ENCODE peak calls at places on chromosome 2, in ten cellular contexts. One of them, this sample, is unnamed. For H3K4me1, the result is how much of the 10 kb centered on the place peaks cover.

GRCh38 chr2:236302555-236302954 is 38.3 kb upstream of the ASB18 start:
- DNase-seq in body of pancreas: no peak
- DNase-seq in breast epithelium: no peak
- DNase-seq in naive thymus-derived CD4-positive, alpha-beta T cell: no peak
- DNase-seq in right atrium auricular region: no peak
- DNase-seq in sigmoid colon: no peak
- DNase-seq in mesendoderm: no peak
- DNase-seq in GM23338: no peak
- DNase-seq in NT2/D1: no peak
- DNase-seq in fibroblast of lung: no peak
- DNase-seq in this sample: no peak

GRCh38 chr2:221353191-221353590 is 218.9 kb downstream of the EPHA4 start:
- DNase-seq in breast epithelium: no peak
- DNase-seq in body of pancreas: no peak
- DNase-seq in fibroblast of lung: no peak
- DNase-seq in NT2/D1: no peak
- DNase-seq in right atrium auricular region: no peak
- DNase-seq in GM23338: no peak
- DNase-seq in sigmoid colon: no peak
- DNase-seq in mesendoderm: no peak
- DNase-seq in naive thymus-derived CD4-positive, alpha-beta T cell: no peak
- DNase-seq in this sample: no peak

GRCh38 chr2:190695739-190696138 is 46.9 kb downstream of the NAB1 start:
- DNase-seq in right atrium auricular region: no peak
- DNase-seq in body of pancreas: no peak
- DNase-seq in naive thymus-derived CD4-positive, alpha-beta T cell: no peak
- DNase-seq in GM23338: no peak
- DNase-seq in fibroblast of lung: peak
- DNase-seq in sigmoid colon: no peak
- DNase-seq in NT2/D1: no peak
- DNase-seq in mesendoderm: no peak
- DNase-seq in breast epithelium: no peak
- DNase-seq in this sample: no peak

GRCh38 chr2:100978582-100979051 is 23.5 kb upstream of the RPL31 start:
- DNase-seq in fibroblast of lung: peak
- DNase-seq in GM23338: no peak
- DNase-seq in body of pancreas: no peak
- DNase-seq in sigmoid colon: peak
- DNase-seq in mesendoderm: no peak
- DNase-seq in breast epithelium: no peak
- DNase-seq in naive thymus-derived CD4-positive, alpha-beta T cell: no peak
- DNase-seq in right atrium auricular region: no peak
- DNase-seq in NT2/D1: no peak
- DNase-seq in this sample: no peak

GRCh38 chr2:74020717-74021406 is 36.2 kb downstream of the TET3 start:
- DNase-seq in fibroblast of lung: no peak
- DNase-seq in sigmoid colon: peak
- DNase-seq in breast epithelium: no peak
- DNase-seq in mesendoderm: no peak
- DNase-seq in naive thymus-derived CD4-positive, alpha-beta T cell: no peak
- DNase-seq in NT2/D1: no peak
- DNase-seq in GM23338: no peak
- DNase-seq in right atrium auricular region: no peak
- DNase-seq in body of pancreas: no peak
- DNase-seq in this sample: peak

GRCh38 chr2:53828331-53828730 is 31.4 kb downstream of the GPR75 start:
- DNase-seq in sigmoid colon: no peak
- DNase-seq in mesendoderm: no peak
- DNase-seq in GM23338: no peak
- DNase-seq in breast epithelium: no peak
- DNase-seq in NT2/D1: no peak
- DNase-seq in right atrium auricular region: no peak
- DNase-seq in body of pancreas: no peak
- DNase-seq in fibroblast of lung: no peak
- DNase-seq in naive thymus-derived CD4-positive, alpha-beta T cell: no peak
- DNase-seq in this sample: no peak

GRCh38 chr2:128736046-128736688 is 417.5 kb upstream of the HS6ST1 start:
- DNase-seq in body of pancreas: no peak
- DNase-seq in GM23338: no peak
- DNase-seq in NT2/D1: no peak
- DNase-seq in naive thymus-derived CD4-positive, alpha-beta T cell: no peak
- DNase-seq in sigmoid colon: no peak
- DNase-seq in breast epithelium: no peak
- DNase-seq in fibroblast of lung: no peak
- DNase-seq in right atrium auricular region: peak
- DNase-seq in mesendoderm: no peak
- DNase-seq in this sample: no peak

GRCh38 chr2:8677646-8678592 is 3.9 kb upstream of the ID2 start:
- DNase-seq in GM23338: peak
- DNase-seq in mesendoderm: peak
- DNase-seq in right atrium auricular region: peak
- DNase-seq in NT2/D1: peak
- DNase-seq in breast epithelium: peak
- DNase-seq in naive thymus-derived CD4-positive, alpha-beta T cell: no peak
- DNase-seq in fibroblast of lung: peak
- DNase-seq in sigmoid colon: peak
- DNase-seq in body of pancreas: peak
- DNase-seq in this sample: peak

GRCh38 chr2:134396493-134396892 is 142.6 kb downstream of the MGAT5 start:
- DNase-seq in GM23338: no peak
- DNase-seq in fibroblast of lung: no peak
- DNase-seq in sigmoid colon: no peak
- DNase-seq in breast epithelium: peak
- DNase-seq in naive thymus-derived CD4-positive, alpha-beta T cell: no peak
- DNase-seq in mesendoderm: no peak
- DNase-seq in NT2/D1: no peak
- DNase-seq in body of pancreas: no peak
- DNase-seq in right atrium auricular region: no peak
- DNase-seq in this sample: peak

DNA sequence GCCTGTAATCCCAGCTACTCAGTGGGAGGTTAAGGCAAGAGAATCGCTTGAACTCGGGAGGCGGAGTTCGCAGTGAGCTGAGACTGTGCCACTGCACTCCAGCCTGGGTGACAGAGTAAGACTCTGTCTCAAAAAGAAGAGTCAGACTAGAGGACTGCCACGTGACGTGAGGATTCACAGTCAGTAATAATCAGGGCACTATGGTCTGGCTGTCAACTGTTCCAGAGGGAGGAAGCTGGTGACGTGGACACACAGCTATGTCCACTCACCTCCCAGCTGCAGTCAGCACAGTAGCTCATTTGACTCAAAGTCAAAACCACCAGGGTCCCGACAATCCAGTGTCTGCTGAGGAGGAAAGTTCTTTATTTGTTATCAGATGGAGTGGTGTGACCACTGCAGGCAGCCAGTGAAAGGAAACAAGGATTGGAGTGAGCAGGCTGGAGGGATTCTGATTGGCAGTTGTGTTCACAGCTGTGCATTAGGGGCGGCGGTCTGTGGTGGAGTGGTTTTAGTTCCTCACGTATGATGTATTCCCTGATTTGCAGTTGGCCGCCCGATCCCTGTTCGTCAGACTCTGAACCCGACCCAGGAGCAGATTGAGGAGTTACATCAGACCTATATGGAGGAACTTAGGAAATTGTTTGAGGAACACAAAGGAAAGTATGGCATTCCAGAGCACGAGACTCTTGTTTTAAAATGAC is 37.9 kb downstream of the MOGAT1 start:
- DNase-seq in sigmoid colon: peak
- DNase-seq in fibroblast of lung: peak
- DNase-seq in naive thymus-derived CD4-positive, alpha-beta T cell: no peak
- DNase-seq in body of pancreas: peak
- DNase-seq in mesendoderm: peak
- DNase-seq in NT2/D1: no peak
- DNase-seq in breast epithelium: peak
- DNase-seq in right atrium auricular region: peak
- DNase-seq in GM23338: peak
- DNase-seq in this sample: peak
- H3K4me3 ChIP-seq in sigmoid colon: no peak
- H3K4me3 ChIP-seq in fibroblast of lung: peak
- H3K4me3 ChIP-seq in naive thymus-derived CD4-positive, alpha-beta T cell: no peak
- H3K4me3 ChIP-seq in body of pancreas: no peak
- H3K4me3 ChIP-seq in mesendoderm: no peak
- H3K4me3 ChIP-seq in NT2/D1: no peak
- H3K4me3 ChIP-seq in breast epithelium: no peak
- H3K4me3 ChIP-seq in right atrium auricular region: no peak
- H3K4me3 ChIP-seq in GM23338: no peak
- H3K4me3 ChIP-seq in this sample: no peak

DNA sequence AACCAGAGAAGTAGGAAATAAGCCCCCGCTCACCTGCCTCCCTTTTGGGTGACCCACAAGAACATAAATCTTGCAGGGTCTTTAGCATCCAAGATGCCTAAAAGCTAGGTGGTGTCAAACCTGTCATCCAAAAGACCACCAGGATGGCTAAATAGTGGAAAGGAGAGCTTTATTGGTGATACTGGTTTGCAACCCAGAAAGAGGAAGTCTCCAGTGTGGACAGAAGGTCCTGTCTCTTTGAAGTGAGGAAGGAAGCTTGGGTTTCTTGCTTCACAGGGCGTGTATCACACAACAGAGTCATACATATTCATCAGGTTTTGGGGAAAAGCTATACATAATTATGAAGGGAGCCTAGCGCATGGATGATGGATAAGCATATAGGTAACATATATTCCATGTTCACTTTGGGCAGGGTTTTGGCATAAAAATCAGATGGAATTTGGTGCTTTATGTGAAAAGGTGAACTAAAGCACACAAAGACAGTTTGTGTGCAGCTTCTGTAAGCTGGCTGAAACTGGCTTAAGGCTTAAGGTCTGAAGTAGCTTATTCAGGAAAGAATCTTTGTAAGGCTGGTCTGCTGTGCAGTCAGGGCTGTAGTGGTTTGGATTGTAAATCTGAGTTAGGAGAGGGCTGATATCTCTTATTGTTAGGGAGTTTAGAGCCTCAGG is 102.2 kb upstream of the MSH2 start:
- DNase-seq in NT2/D1: no peak
- DNase-seq in sigmoid colon: no peak
- DNase-seq in mesendoderm: no peak
- DNase-seq in GM23338: no peak
- DNase-seq in right atrium auricular region: no peak
- DNase-seq in body of pancreas: no peak
- DNase-seq in fibroblast of lung: no peak
- DNase-seq in naive thymus-derived CD4-positive, alpha-beta T cell: no peak
- DNase-seq in breast epithelium: no peak
- DNase-seq in this sample: no peak
- H3K4me1 ChIP-seq in NT2/D1: under half
- H3K4me1 ChIP-seq in sigmoid colon: under half
- H3K4me1 ChIP-seq in mesendoderm: under half
- H3K4me1 ChIP-seq in GM23338: under half
- H3K4me1 ChIP-seq in right atrium auricular region: under half
- H3K4me1 ChIP-seq in body of pancreas: under half
- H3K4me1 ChIP-seq in fibroblast of lung: under half
- H3K4me1 ChIP-seq in naive thymus-derived CD4-positive, alpha-beta T cell: under half
- H3K4me1 ChIP-seq in breast epithelium: under half
- H3K4me1 ChIP-seq in this sample: under half

GRCh38 chr2:230946429-230947234 is 21.6 kb upstream of the GPR55 start:
- DNase-seq in sigmoid colon: no peak
- DNase-seq in naive thymus-derived CD4-positive, alpha-beta T cell: no peak
- DNase-seq in GM23338: no peak
- DNase-seq in mesendoderm: no peak
- DNase-seq in NT2/D1: no peak
- DNase-seq in right atrium auricular region: no peak
- DNase-seq in fibroblast of lung: no peak
- DNase-seq in body of pancreas: no peak
- DNase-seq in breast epithelium: no peak
- DNase-seq in this sample: no peak

GRCh38 chr2:230950833-230951339 is 25.8 kb upstream of the GPR55 start:
- DNase-seq in fibroblast of lung: no peak
- DNase-seq in naive thymus-derived CD4-positive, alpha-beta T cell: no peak
- DNase-seq in breast epithelium: no peak
- DNase-seq in body of pancreas: no peak
- DNase-seq in NT2/D1: no peak
- DNase-seq in GM23338: no peak
- DNase-seq in sigmoid colon: no peak
- DNase-seq in right atrium auricular region: no peak
- DNase-seq in mesendoderm: no peak
- DNase-seq in this sample: no peak

GRCh38 chr2:230949966-230950832 is 25.2 kb upstream of the GPR55 start:
- DNase-seq in right atrium auricular region: no peak
- DNase-seq in NT2/D1: no peak
- DNase-seq in naive thymus-derived CD4-positive, alpha-beta T cell: no peak
- DNase-seq in fibroblast of lung: no peak
- DNase-seq in breast epithelium: no peak
- DNase-seq in mesendoderm: peak
- DNase-seq in body of pancreas: no peak
- DNase-seq in sigmoid colon: no peak
- DNase-seq in GM23338: no peak
- DNase-seq in this sample: no peak

GRCh38 chr2:230947235-230947576 is 22.2 kb upstream of the GPR55 start:
- DNase-seq in NT2/D1: no peak
- DNase-seq in breast epithelium: no peak
- DNase-seq in right atrium auricular region: no peak
- DNase-seq in fibroblast of lung: no peak
- DNase-seq in sigmoid colon: no peak
- DNase-seq in body of pancreas: no peak
- DNase-seq in GM23338: no peak
- DNase-seq in naive thymus-derived CD4-positive, alpha-beta T cell: no peak
- DNase-seq in mesendoderm: no peak
- DNase-seq in this sample: no peak

DNA sequence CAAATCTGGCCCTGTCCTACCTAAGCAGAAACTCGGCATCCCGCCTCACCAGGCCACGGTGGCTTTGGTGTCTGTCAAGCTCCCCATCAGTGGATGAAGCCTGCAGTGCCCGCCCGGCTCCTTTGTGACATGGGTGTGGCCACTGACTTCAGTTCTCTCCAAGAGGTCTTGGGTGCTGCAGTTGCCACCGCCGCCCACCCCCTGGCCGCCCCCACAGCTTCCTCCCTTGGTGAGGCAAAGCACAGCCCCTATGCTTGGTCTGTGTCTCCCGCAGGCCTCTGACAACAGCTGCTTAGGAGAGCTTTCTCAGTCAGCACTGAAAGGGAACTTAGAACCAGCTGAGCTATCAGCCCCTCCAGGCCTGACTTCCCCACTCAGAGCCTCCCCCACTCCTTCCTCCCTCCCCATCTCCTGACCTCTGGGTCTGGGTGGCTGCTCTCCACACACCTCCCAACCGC is 22.9 kb upstream of the GPR55 start:
- DNase-seq in NT2/D1: no peak
- DNase-seq in body of pancreas: no peak
- DNase-seq in breast epithelium: no peak
- DNase-seq in naive thymus-derived CD4-positive, alpha-beta T cell: no peak
- DNase-seq in sigmoid colon: no peak
- DNase-seq in mesendoderm: no peak
- DNase-seq in GM23338: no peak
- DNase-seq in right atrium auricular region: no peak
- DNase-seq in fibroblast of lung: no peak
- DNase-seq in this sample: no peak
- H3K4me3 ChIP-seq in NT2/D1: no peak
- H3K4me3 ChIP-seq in body of pancreas: no peak
- H3K4me3 ChIP-seq in breast epithelium: no peak
- H3K4me3 ChIP-seq in naive thymus-derived CD4-positive, alpha-beta T cell: no peak
- H3K4me3 ChIP-seq in sigmoid colon: no peak
- H3K4me3 ChIP-seq in mesendoderm: no peak
- H3K4me3 ChIP-seq in GM23338: no peak
- H3K4me3 ChIP-seq in right atrium auricular region: no peak
- H3K4me3 ChIP-seq in fibroblast of lung: no peak
- H3K4me3 ChIP-seq in this sample: no peak

DNA sequence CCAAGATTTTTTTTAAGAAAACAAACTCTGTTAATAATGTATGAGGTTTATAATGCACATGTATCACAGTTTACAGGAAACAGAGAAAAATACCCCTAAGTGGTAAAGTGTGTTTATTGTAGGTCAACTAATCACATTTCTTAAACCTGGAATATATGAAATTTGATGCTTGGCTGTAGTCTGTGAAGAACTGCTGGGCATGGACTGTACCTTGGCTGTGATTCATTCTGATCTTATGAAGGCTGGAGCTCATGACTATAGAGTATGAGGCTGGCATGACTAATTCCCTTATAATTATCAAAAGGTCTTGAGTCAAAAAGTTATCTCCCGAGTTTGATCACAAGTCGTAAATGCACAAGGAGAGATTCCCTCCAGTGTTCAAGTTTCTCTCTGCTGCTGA is 134.3 kb upstream of the RND3 start:
- DNase-seq in mesendoderm: no peak
- DNase-seq in GM23338: no peak
- DNase-seq in fibroblast of lung: peak
- DNase-seq in naive thymus-derived CD4-positive, alpha-beta T cell: no peak
- DNase-seq in sigmoid colon: no peak
- DNase-seq in breast epithelium: no peak
- DNase-seq in NT2/D1: no peak
- DNase-seq in body of pancreas: no peak
- DNase-seq in right atrium auricular region: no peak
- DNase-seq in this sample: no peak
- H3K4me1 ChIP-seq in mesendoderm: under half
- H3K4me1 ChIP-seq in GM23338: under half
- H3K4me1 ChIP-seq in fibroblast of lung: under half
- H3K4me1 ChIP-seq in naive thymus-derived CD4-positive, alpha-beta T cell: under half
- H3K4me1 ChIP-seq in sigmoid colon: under half
- H3K4me1 ChIP-seq in breast epithelium: under half
- H3K4me1 ChIP-seq in NT2/D1: under half
- H3K4me1 ChIP-seq in body of pancreas: under half
- H3K4me1 ChIP-seq in right atrium auricular region: under half
- H3K4me1 ChIP-seq in this sample: under half